ENCODE peak calls at places on chromosomes 12 and 14, in nine cellular contexts. S, T, U, Z, A, L, M, E and D are unnamed samples.

GRCh38 chr12:26205298-26205697 is 9.9 kb downstream of the SSPN start:
- DNase-seq in S (no peak), T (no peak), U (no peak), Z (no peak), A (no peak), L (no peak), M (no peak), E (no peak), D (no peak)

GRCh38 chr14:50363734-50364113 is 33.0 kb downstream of the CDKL1 start:
- DNase-seq in S (no peak), T (no peak), U (peak; percentile 19), Z (peak; percentile 49), A (peak; percentile 38), L (no peak), M (peak; percentile 76), E (no peak), D (peak; percentile 55)

GRCh38 chr14:69323266-69323966 is 63.5 kb downstream of the GALNT16 start:
- DNase-seq in S (no peak), T (no peak), U (no peak), Z (no peak), A (no peak), L (peak; percentile 31), M (peak; percentile 44), E (no peak), D (no peak)

GRCh38 chr14:54908230-54908629 is 5.6 kb upstream of the GCH1 start:
- DNase-seq in S (no peak), T (no peak), U (no peak), Z (no peak), A (no peak), L (no peak), M (no peak), E (no peak), D (peak; percentile 20)

GRCh38 chr12:108414021-108414420 is 74.9 kb upstream of the CMKLR1 start:
- DNase-seq in S (no peak), T (no peak), U (no peak), Z (no peak), A (no peak), L (no peak), M (no peak), E (no peak), D (no peak)

GRCh38 chr14:36585100-36585499 is 2.7 kb upstream of the NKX2-8 start:
- DNase-seq in S (no peak), T (no peak), U (no peak), Z (no peak), A (no peak), L (no peak), M (no peak), E (no peak), D (no peak)

GRCh38 chr12:92049403-92049802 is 96.2 kb downstream of the BTG1 start:
- DNase-seq in S (no peak), T (no peak), U (no peak), Z (no peak), A (no peak), L (no peak), M (no peak), E (no peak), D (peak; percentile 44)

GRCh38 chr12:29041621-29042020 is 107.5 kb upstream of the FAR2 start:
- DNase-seq in S (no peak), T (no peak), U (no peak), Z (no peak), A (no peak), L (no peak), M (no peak), E (peak; percentile 59), D (no peak)

GRCh38 chr14:26017270-26017669 is 580.6 kb downstream of the NOVA1 start:
- DNase-seq in S (no peak), T (no peak), U (no peak), Z (no peak), A (no peak), L (no peak), M (no peak), E (no peak), D (no peak)

GRCh38 chr12:105705765-105706164 is 375.3 kb downstream of the C12orf75 start:
- DNase-seq in S (peak; percentile 32), T (peak; percentile 74), U (peak; percentile 57), Z (peak; percentile 42), A (peak; percentile 43), L (no peak), M (no peak), E (peak; percentile 66), D (no peak)

GRCh38 chr12:64178122-64178521 is 44.0 kb downstream of the KICS2 start:
- DNase-seq in S (no peak), T (no peak), U (no peak), Z (no peak), A (no peak), L (no peak), M (no peak), E (peak; percentile 13), D (no peak)

GRCh38 chr14:31207287-31207745 is 277 bp downstream of the HECTD1 start:
- DNase-seq in S (no peak), T (no peak), U (peak; percentile 88), Z (peak; percentile 95), A (peak; percentile 91), L (no peak), M (peak; percentile 98), E (no peak), D (no peak)

GRCh38 chr14:20631821-20632389 is 9.6 kb downstream of the OR6S1 start:
- DNase-seq in S (peak; percentile 83), T (peak; percentile 50), U (peak; percentile 78), Z (peak; percentile 88), A (peak; percentile 63), L (peak; percentile 76), M (peak; percentile 80), E (peak; percentile 83), D (peak; percentile 42)

GRCh38 chr12:62268956-62269355 is 8.8 kb downstream of the USP15 start:
- DNase-seq in S (no peak), T (no peak), U (no peak), Z (no peak), A (no peak), L (no peak), M (no peak), E (no peak), D (no peak)

GRCh38 chr12:27190761-27191160 is 53.3 kb upstream of the STK38L start:
- DNase-seq in S (no peak), T (no peak), U (no peak), Z (no peak), A (no peak), L (no peak), M (no peak), E (no peak), D (no peak)

GRCh38 chr14:99393059-99393655 is 87.5 kb downstream of the SETD3 start:
- DNase-seq in S (no peak), T (no peak), U (no peak), Z (peak; percentile 59), A (no peak), L (peak; percentile 75), M (no peak), E (peak; percentile 63), D (no peak)

GRCh38 chr12:9087087-9087835 is 28.5 kb downstream of the A2M start:
- DNase-seq in S (no peak), T (no peak), U (no peak), Z (no peak), A (no peak), L (no peak), M (no peak), E (no peak), D (no peak)

GRCh38 chr12:88878295-88878694 is 298.0 kb upstream of the KITLG start:
- DNase-seq in S (no peak), T (no peak), U (no peak), Z (no peak), A (no peak), L (no peak), M (no peak), E (no peak), D (no peak)

GRCh38 chr12:98653866-98654493 is 8.9 kb downstream of the APAF1 start:
- DNase-seq in S (no peak), T (peak; percentile 20), U (no peak), Z (no peak), A (no peak), L (no peak), M (no peak), E (peak; percentile 59), D (no peak)

GRCh38 chr12:65123435-65124063 is 2.4 kb upstream of the WIF1 start:
- DNase-seq in S (no peak), T (no peak), U (no peak), Z (peak; percentile 33), A (no peak), L (no peak), M (no peak), E (peak; percentile 80), D (peak; percentile 24)

GRCh38 chr12:13198921-13199320 is 2.4 kb downstream of the EMP1 start:
- DNase-seq in S (no peak), T (peak; percentile 44), U (no peak), Z (no peak), A (no peak), L (no peak), M (no peak), E (no peak), D (no peak)
- H3K4me3 ChIP-seq in S (peak overlapping the region; percentile 70), T (peak overlapping the region; percentile 68), U (peak overlapping the region; percentile 19), Z (no peak overlapping the region), A (no peak overlapping the region), L (peak overlapping the region; percentile 66), M (peak overlapping the region; percentile 29), E (no peak overlapping the region), D (no peak overlapping the region)

DNA sequence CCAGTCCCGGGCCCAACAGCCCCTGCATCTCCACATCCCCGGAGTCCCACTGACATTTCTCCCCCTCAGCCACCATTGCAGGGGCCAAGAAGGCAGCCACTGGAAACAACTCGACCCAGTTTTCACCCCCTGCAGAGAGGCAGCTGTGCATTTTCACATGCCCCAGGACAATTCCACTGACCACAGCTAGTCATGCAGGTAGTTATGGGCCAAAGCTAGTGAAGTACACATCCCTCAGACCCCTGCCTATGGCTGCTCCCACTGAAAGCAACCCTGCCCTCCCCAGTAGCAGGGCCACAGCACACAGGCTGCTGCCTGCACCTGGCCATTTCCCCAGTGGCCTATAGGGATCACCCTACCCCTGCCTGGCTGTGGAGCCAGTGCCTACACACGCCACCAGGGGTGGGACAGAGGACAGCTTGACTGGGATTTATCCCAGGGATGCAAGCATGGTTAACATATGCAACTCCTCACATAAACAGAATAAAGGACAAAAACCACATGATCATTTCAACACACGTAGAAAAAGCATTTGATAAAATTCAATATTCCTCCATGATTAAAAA is 154.0 kb downstream of the NDUFA12 start:
- DNase-seq in S (no peak), T (no peak), U (no peak), Z (no peak), A (no peak), L (no peak), M (no peak), E (no peak), D (no peak)
- TF ChIP-seq CTCF in S (no peak), T (no peak), U (no peak), Z (no peak), A (no peak), L (no peak), M (no peak), E (no peak), D (peak; percentile 5)

DNA sequence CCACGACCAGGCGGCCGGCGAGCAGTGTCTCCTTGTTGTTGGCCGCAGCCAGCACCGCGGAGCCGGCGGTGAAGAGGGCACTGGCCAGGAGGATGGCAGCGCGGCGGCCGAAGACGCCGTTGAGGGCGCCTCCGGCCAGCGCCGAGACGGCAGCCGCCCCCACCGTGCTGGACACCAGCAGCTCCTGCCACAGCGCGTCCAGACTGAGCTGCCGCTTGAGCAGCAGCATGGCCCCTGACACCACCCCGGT is 691 bp downstream of the SLC2A13 start:
- DNase-seq in S (no peak), T (peak; percentile 41), U (peak; percentile 16), Z (no peak), A (no peak), L (no peak), M (peak; percentile 93), E (peak; percentile 69), D (no peak)
- H3K4me3 ChIP-seq in S (peak overlapping the region; percentile 93), T (peak overlapping the region; percentile 97), U (peak overlapping the region; percentile 100), Z (peak overlapping the region; percentile 87), A (no peak overlapping the region), L (peak overlapping the region; percentile 81), M (peak overlapping the region; percentile 97), E (peak overlapping the region; percentile 98), D (peak overlapping the region; percentile 81)

GRCh38 chr12:48336564-48336963 is 14.2 kb downstream of the ZNF641 start:
- DNase-seq in S (no peak), T (no peak), U (no peak), Z (no peak), A (no peak), L (no peak), M (no peak), E (no peak), D (no peak)
- TF ChIP-seq CTCF in S (no peak), T (peak; percentile 20), U (no peak), Z (no peak), A (peak; percentile 3), L (no peak), M (no peak), E (peak; percentile 27), D (peak; percentile 22)